ENCODE peak calls at places on chromosomes 6 and 20, in four cellular contexts. S, T, U and Y are unnamed samples.

GRCh38 chr6:159844737-159845645 is 44.9 kb downstream of the PNLDC1 start:
- DNase-seq in U (no peak), T (no peak), S (no peak), Y (no peak)

GRCh38 chr6:33985947-33986346 is 159.9 kb downstream of the GRM4 start:
- DNase-seq in T (no peak), S (no peak), U (no peak), Y (no peak)

GRCh38 chr20:41136695-41137411 is 490 bp upstream of the PLCG1 start:
- DNase-seq in T (no peak), U (peak), S (peak), Y (peak)

GRCh38 chr6:109073344-109074235 is 21.1 kb downstream of the SESN1 start:
- DNase-seq in U (no peak), S (peak), T (no peak), Y (peak)

GRCh38 chr6:22001336-22002027 is 295.4 kb downstream of the PRL start:
- DNase-seq in T (no peak), U (no peak), S (no peak), Y (no peak)

GRCh38 chr6:113496157-113496556 is 361.0 kb upstream of the MARCKS start:
- DNase-seq in T (no peak), S (no peak), U (no peak), Y (no peak)

GRCh38 chr20:62376112-62377063 is 9.3 kb upstream of the LAMA5 start:
- DNase-seq in T (no peak), U (peak), S (no peak), Y (no peak)

GRCh38 chr6:156390621-156391378 is 386.4 kb upstream of the ARID1B start:
- DNase-seq in S (no peak), T (no peak), U (no peak), Y (no peak)

GRCh38 chr20:32179515-32179914 is 28.0 kb downstream of the PLAGL2 start:
- DNase-seq in S (no peak), U (no peak), T (no peak), Y (no peak)

GRCh38 chr20:1619861-1620444 is at the start of gene SIRPB1:
- DNase-seq in S (peak), T (no peak), U (no peak), Y (no peak)

GRCh38 chr6:51462896-51463679 is 624.3 kb downstream of the PKHD1 start:
- DNase-seq in T (no peak), S (no peak), U (no peak), Y (no peak)
- TF ChIP-seq SRF in T (no peak), S (no peak), U (no peak), Y (no peak)

GRCh38 chr6:23222724-23223123 is 653.4 kb downstream of the HDGFL1 start:
- DNase-seq in S (no peak), T (no peak), U (no peak), Y (no peak)

GRCh38 chr6:23224540-23224939 is 655.2 kb downstream of the HDGFL1 start:
- DNase-seq in S (no peak), U (no peak), T (no peak), Y (no peak)

GRCh38 chr6:23213651-23214050 is 644.3 kb downstream of the HDGFL1 start:
- DNase-seq in S (no peak), T (no peak), U (no peak), Y (no peak)

GRCh38 chr6:23213193-23213592 is 643.8 kb downstream of the HDGFL1 start:
- DNase-seq in S (no peak), U (no peak), T (no peak), Y (no peak)

DNA sequence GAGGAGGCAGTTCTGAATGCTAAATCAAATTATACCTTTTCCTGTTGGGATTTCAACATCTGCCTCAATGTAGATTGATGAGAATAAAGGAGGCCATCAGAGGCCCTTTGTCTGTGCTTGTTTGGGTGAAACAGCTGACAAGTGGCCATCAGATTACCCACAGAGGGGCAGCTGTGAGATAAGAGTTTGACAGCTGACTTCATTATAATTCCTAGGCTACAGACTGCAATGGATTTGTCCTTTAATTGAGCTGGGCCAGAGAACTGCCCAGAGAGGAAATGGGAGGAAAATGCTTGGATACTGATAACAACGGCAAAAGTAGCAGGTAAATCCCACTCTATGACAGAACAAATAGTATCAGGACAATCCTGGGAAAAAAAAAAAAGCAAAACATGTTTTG is 649.4 kb downstream of the HDGFL1 start:
- DNase-seq in U (no peak), S (no peak), T (no peak), Y (no peak)
- TF ChIP-seq SRF in U (no peak), S (no peak), T (no peak), Y (no peak)

GRCh38 chr20:60632420-60633262 is 619.4 kb upstream of the CDH4 start:
- DNase-seq in S (no peak), U (no peak), T (no peak), Y (no peak)
- TF ChIP-seq SRF in S (no peak), U (no peak), T (no peak), Y (no peak)

GRCh38 chr20:7989379-7989778 is 30.2 kb downstream of the TMX4 start:
- DNase-seq in U (no peak), S (no peak), T (no peak), Y (no peak)
- TF ChIP-seq SRF in U (no peak), S (no peak), T (no peak), Y (no peak)